ENCODE peak calls at places on chromosomes 1 and 21, in eight cellular contexts. Z is occipital lobe; U is naive thymus-derived CD4-positive, alpha-beta T cell; Q is H9; W is PC-3; J is frontal cortex; S is stimulated activated CD8-positive, alpha-beta memory T cell treated with anti-CD3 and anti-CD28 coated beads, Interleukin-15, amount 100 ng/mL, for 4 hours; O is stomach. I is an unnamed sample.

GRCh38 chr1:154442006-154442740 is 37.0 kb downstream of the IL6R start:
- DNase-seq in S (no peak), W (peak), Q (no peak), J (no peak), U (no peak), Z (no peak), O (no peak), I (no peak)

GRCh38 chr1:105730701-105731100 is 1325.8 kb upstream of the PRMT6 start:
- DNase-seq in J (no peak), Z (no peak), U (no peak), S (no peak), O (no peak), W (no peak), Q (no peak), I (no peak)

GRCh38 chr1:66850989-66851388 is 49.9 kb upstream of the INSL5 start:
- DNase-seq in U (no peak), O (no peak), S (no peak), Z (no peak), J (no peak), Q (no peak), W (no peak), I (no peak)

GRCh38 chr1:227762231-227762911 is 27.1 kb downstream of the SNAP47 start:
- DNase-seq in Q (peak), O (peak), S (peak), U (peak), Z (peak), W (peak), J (peak), I (peak)

GRCh38 chr21:45530423-45531113 is 11.7 kb downstream of the SLC19A1 start:
- DNase-seq in S (no peak), Q (no peak), W (no peak), O (peak), Z (no peak), U (no peak), J (no peak), I (peak)

GRCh38 chr1:209831615-209832014 is 3.8 kb downstream of the UTP25 start:
- DNase-seq in J (no peak), Q (no peak), Z (no peak), W (peak), O (no peak), U (no peak), S (no peak), I (no peak)

GRCh38 chr21:34996304-34997081 is 52.6 kb downstream of the RUNX1 start:
- DNase-seq in O (no peak), Z (no peak), U (no peak), Q (no peak), W (no peak), J (no peak), S (no peak), I (no peak)

GRCh38 chr1:12039141-12039525 is 19.8 kb downstream of the MIIP start:
- DNase-seq in Z (no peak), J (no peak), W (no peak), S (no peak), O (no peak), Q (no peak), U (no peak), I (no peak)

GRCh38 chr21:25997788-25998611 is 172.6 kb downstream of the APP start:
- DNase-seq in U (no peak), O (peak), J (peak), S (no peak), W (peak), Q (peak), Z (no peak), I (no peak)

GRCh38 chr1:174637487-174637886 is 189.7 kb downstream of the GPR52 start:
- DNase-seq in S (no peak), Z (no peak), Q (no peak), J (no peak), O (no peak), W (no peak), U (no peak), I (no peak)

GRCh38 chr1:182615468-182616129 is 11.4 kb upstream of the RGS16 start:
- DNase-seq in J (no peak), U (no peak), O (no peak), W (no peak), Q (no peak), S (no peak), Z (peak), I (no peak)

GRCh38 chr1:57281324-57281723 is 142.5 kb downstream of the DAB1 start:
- DNase-seq in W (no peak), O (no peak), Z (no peak), U (no peak), S (no peak), J (no peak), Q (no peak), I (no peak)

GRCh38 chr21:34952701-34953100 is 96.4 kb downstream of the RUNX1 start:
- DNase-seq in W (no peak), Z (no peak), S (no peak), J (no peak), Q (no peak), U (no peak), O (no peak), I (no peak)

GRCh38 chr1:26017606-26018005 is 4.0 kb upstream of the EXTL1 start:
- DNase-seq in W (no peak), U (no peak), Z (no peak), O (no peak), Q (peak), J (no peak), S (no peak), I (no peak)

GRCh38 chr1:89953072-89953626 is 41.8 kb upstream of the ZNF326 start:
- DNase-seq in S (no peak), Q (peak), W (peak), Z (no peak), U (no peak), J (no peak), O (peak), I (no peak)

GRCh38 chr1:167762061-167762746 is 40.4 kb downstream of the MPZL1 start:
- DNase-seq in Q (no peak), U (peak), J (no peak), Z (no peak), S (no peak), O (no peak), W (no peak), I (no peak)

GRCh38 chr21:32392880-32393676 is at the start of gene URB1:
- DNase-seq in J (peak), Q (peak), O (peak), Z (peak), W (peak), S (peak), U (peak), I (peak)

GRCh38 chr21:43741425-43742096 is 22.6 kb downstream of the PDXK start:
- DNase-seq in J (no peak), Z (no peak), U (no peak), Q (peak), S (no peak), W (no peak), O (no peak), I (no peak)

GRCh38 chr1:198934901-198935301 is 296.1 kb downstream of the PTPRC start:
- DNase-seq in S (peak), W (peak), Q (no peak), U (peak), Z (no peak), O (no peak), J (no peak), I (no peak)

GRCh38 chr21:32494946-32495703 is 82.6 kb downstream of the EVA1C start:
- DNase-seq in W (peak), S (no peak), O (no peak), Z (no peak), U (no peak), J (no peak), Q (no peak), I (no peak)

GRCh38 chr1:114428083-114428754 is 82.8 kb downstream of the TRIM33 start:
- DNase-seq in W (peak), Z (no peak), O (no peak), J (no peak), U (peak), Q (no peak), S (no peak), I (no peak)

GRCh38 chr1:119621714-119622113 is 26.4 kb downstream of the ZNF697 start:
- DNase-seq in U (no peak), W (no peak), O (no peak), J (no peak), Z (no peak), S (no peak), Q (no peak), I (no peak)

GRCh38 chr1:15849775-15850449 is 2.4 kb downstream of the SPEN start:
- DNase-seq in S (no peak), U (peak), Q (peak), J (no peak), Z (peak), W (peak), O (peak), I (no peak)

GRCh38 chr1:209513226-209513625 is 70.3 kb upstream of the CAMK1G start:
- DNase-seq in S (no peak), O (no peak), J (no peak), W (peak), Z (no peak), U (no peak), Q (peak), I (no peak)